ENCODE peak calls at places on chromosome 1, in six cellular contexts. Q, A, H, D, P and N are unnamed samples.

GRCh38 chr1:154154534-154155181 is at the start of gene NUP210L:
- DNase-seq in P (no peak), Q (no peak), H (no peak), A (no peak), D (no peak), N (no peak)

GRCh38 chr1:86823821-86824500 is 90.0 kb downstream of the SELENOF start:
- DNase-seq in D (no peak), H (no peak), Q (no peak), A (no peak), P (no peak), N (no peak)

GRCh38 chr1:153577624-153578051 is 12.0 kb upstream of the S100A2 start:
- DNase-seq in P (no peak), D (no peak), Q (no peak), H (no peak), A (no peak), N (no peak)

GRCh38 chr1:28115267-28115666 is 26.9 kb upstream of the EYA3 start:
- DNase-seq in Q (peak; percentile 56), P (no peak), D (no peak), A (no peak), H (no peak), N (no peak)

GRCh38 chr1:229058111-229058551 is 212.8 kb upstream of the RAB4A start:
- DNase-seq in A (peak; percentile 22), H (no peak), Q (peak; percentile 14), D (peak; percentile 38), P (no peak), N (no peak)

GRCh38 chr1:203197625-203198024 is 11.1 kb upstream of the CHI3L1 start:
- DNase-seq in Q (peak; percentile 9), D (no peak), A (no peak), P (peak; percentile 84), H (peak; percentile 81), N (no peak)

GRCh38 chr1:246782120-246782900 is 58.1 kb downstream of the SCCPDH start:
- DNase-seq in A (no peak), Q (peak; percentile 8), H (peak; percentile 80), D (peak; percentile 35), P (peak; percentile 15), N (no peak)

GRCh38 chr1:43135857-43136781 is 36.0 kb downstream of the EBNA1BP2 start:
- DNase-seq in D (no peak), P (no peak), Q (no peak), H (no peak), A (no peak), N (no peak)

GRCh38 chr1:218658899-218659298 is 313.8 kb downstream of the TGFB2 start:
- DNase-seq in P (peak; percentile 89), Q (no peak), D (no peak), A (no peak), H (peak; percentile 44), N (no peak)

GRCh38 chr1:228075801-228076271 is 6.7 kb upstream of the ARF1 start:
- DNase-seq in D (no peak), Q (no peak), A (no peak), P (no peak), H (no peak), N (no peak)

GRCh38 chr1:36912365-36912840 is 121.9 kb downstream of the GRIK3 start:
- DNase-seq in D (no peak), H (no peak), Q (no peak), P (no peak), A (no peak), N (no peak)

GRCh38 chr1:228758451-228758850 is 23.2 kb downstream of the RHOU start:
- DNase-seq in H (no peak), D (no peak), P (no peak), Q (no peak), A (no peak), N (no peak)

GRCh38 chr1:42037586-42037985 is 115.6 kb upstream of the GUCA2B start:
- DNase-seq in A (no peak), D (no peak), P (no peak), H (no peak), Q (no peak), N (no peak)

GRCh38 chr1:241654641-241655040 is 2.6 kb downstream of the WDR64 start:
- DNase-seq in P (no peak), D (no peak), H (no peak), A (no peak), Q (no peak), N (no peak)

GRCh38 chr1:166511754-166512153 is 327.5 kb upstream of the POGK start:
- DNase-seq in P (peak; percentile 8), Q (no peak), D (no peak), A (no peak), H (no peak), N (no peak)

GRCh38 chr1:229254910-229255541 is 15.9 kb upstream of the RAB4A start:
- DNase-seq in P (no peak), A (peak; percentile 44), Q (no peak), H (no peak), D (peak; percentile 8), N (no peak)

GRCh38 chr1:201561604-201562003 is 22.7 kb downstream of the NAV1 start:
- DNase-seq in Q (no peak), D (no peak), P (peak; percentile 94), A (no peak), H (no peak), N (no peak)

GRCh38 chr1:59445040-59445439 is 148.1 kb downstream of the FGGY start:
- DNase-seq in D (no peak), H (peak; percentile 53), Q (no peak), P (no peak), A (no peak), N (no peak)

GRCh38 chr1:238399558-238399957 is 508.8 kb upstream of the ZP4 start:
- DNase-seq in H (no peak), A (no peak), D (no peak), Q (no peak), P (no peak), N (no peak)